ENCODE peak calls at places on chromosomes 16 and 17, in five cellular contexts. X is ovary, P is transverse colon, T is breast epithelium, A is tibial nerve. R is an unnamed sample. For H3K4me1, the result is how much of the 10 kb centered on the place peaks cover.

GRCh38 chr16:66154801-66155200 is 211.7 kb upstream of the CDH5 start:
- DNase-seq in X (no peak), P (no peak), T (no peak), A (no peak), R (peak)

GRCh38 chr17:15464211-15464610 is 3.2 kb downstream of the CDRT4 start:
- DNase-seq in X (no peak), P (no peak), T (no peak), A (no peak), R (no peak)

GRCh38 chr17:17711708-17712141 is 30.5 kb downstream of the RAI1 start:
- DNase-seq in X (no peak), P (no peak), T (no peak), A (no peak), R (peak)

GRCh38 chr17:83202002-83203000 is 122.9 kb downstream of the METRNL start:
- DNase-seq in X (peak), P (peak), T (peak), A (peak), R (no peak)

GRCh38 chr17:58249270-58250133 is 11.1 kb downstream of the LPO start:
- DNase-seq in X (peak), P (peak), T (peak), A (peak), R (peak)

GRCh38 chr17:68294196-68294555 is 2.9 kb downstream of the ARSG start:
- DNase-seq in X (no peak), P (no peak), T (no peak), A (no peak), R (no peak)

GRCh38 chr16:56306690-56307533 is 115.6 kb downstream of the GNAO1 start:
- DNase-seq in X (no peak), P (no peak), T (no peak), A (no peak), R (no peak)

GRCh38 chr16:85222151-85222863 is 110.0 kb upstream of the CIBAR2 start:
- DNase-seq in X (no peak), P (no peak), T (no peak), A (no peak), R (no peak)

GRCh38 chr16:83728518-83728917 is 79.3 kb upstream of the HSBP1 start:
- DNase-seq in X (no peak), P (no peak), T (no peak), A (no peak), R (no peak)

GRCh38 chr17:76545918-76546555 is 6.2 kb downstream of the PRCD start:
- DNase-seq in X (no peak), P (no peak), T (no peak), A (no peak), R (no peak)

GRCh38 chr17:61149862-61150362 is 249.7 kb upstream of the TBX2 start:
- DNase-seq in X (no peak), P (no peak), T (no peak), A (no peak), R (no peak)

GRCh38 chr16:13453938-13454553 is 465.9 kb upstream of the ERCC4 start:
- DNase-seq in X (no peak), P (peak), T (no peak), A (peak), R (peak)

GRCh38 chr17:41777579-41778188 is 8.8 kb downstream of the JUP start:
- DNase-seq in X (peak), P (peak), T (peak), A (peak), R (peak)

GRCh38 chr17:19867654-19868395 is at the start of gene ULK2:
- DNase-seq in X (peak), P (peak), T (peak), A (peak), R (peak)

GRCh38 chr17:8120520-8121443 is 2.5 kb upstream of the ALOXE3 start:
- DNase-seq in X (peak), P (peak), T (peak), A (peak), R (peak)

GRCh38 chr17:51118330-51119195 is 2.1 kb downstream of the SPAG9 start:
- DNase-seq in X (peak), P (peak), T (no peak), A (peak), R (no peak)

GRCh38 chr17:6413073-6413472 is 21.8 kb downstream of the AIPL1 start:
- DNase-seq in X (no peak), P (no peak), T (no peak), A (no peak), R (peak)

GRCh38 chr16:53281280-53281679 is 153.0 kb upstream of the RBL2 start:
- DNase-seq in X (no peak), P (no peak), T (no peak), A (no peak), R (peak)

GRCh38 chr17:40070895-40071719 is 8.3 kb downstream of the THRA start:
- DNase-seq in X (peak), P (peak), T (no peak), A (peak), R (peak)

GRCh38 chr17:82734987-82735866 is at the start of gene FN3K:
- DNase-seq in X (peak), P (peak), T (no peak), A (peak), R (peak)

GRCh38 chr17:64687376-64687775 is 25.3 kb upstream of the SMURF2 start:
- DNase-seq in X (no peak), P (no peak), T (no peak), A (no peak), R (no peak)

GRCh38 chr16:67526149-67526732 is 2.4 kb upstream of the RIPOR1 start:
- DNase-seq in X (no peak), P (no peak), T (no peak), A (no peak), R (no peak)

GRCh38 chr17:58040386-58040785 is 33.3 kb upstream of the SRSF1 start:
- DNase-seq in X (no peak), P (no peak), T (no peak), A (no peak), R (no peak)

GRCh38 chr16:75093598-75094540 is 22.7 kb downstream of the LDHD start:
- DNase-seq in X (no peak), P (no peak), T (no peak), A (no peak), R (no peak)
- H3K4me1 ChIP-seq in X (under half), P (under half), T (under half), A (under half), R (under half)

GRCh38 chr16:89507219-89507833 is 877 bp upstream of the SPG7 start:
- DNase-seq in X (no peak), P (no peak), T (no peak), A (no peak), R (peak)

GRCh38 chr16:89507834-89508590 is at the start of gene SPG7:
- DNase-seq in X (peak), P (peak), T (peak), A (peak), R (peak)

GRCh38 chr16:89505204-89506112 is 2.7 kb upstream of the SPG7 start:
- DNase-seq in X (peak), P (peak), T (peak), A (peak), R (no peak)

GRCh38 chr16:89506113-89506504 is 2.1 kb upstream of the SPG7 start:
- DNase-seq in X (no peak), P (no peak), T (no peak), A (no peak), R (no peak)

DNA sequence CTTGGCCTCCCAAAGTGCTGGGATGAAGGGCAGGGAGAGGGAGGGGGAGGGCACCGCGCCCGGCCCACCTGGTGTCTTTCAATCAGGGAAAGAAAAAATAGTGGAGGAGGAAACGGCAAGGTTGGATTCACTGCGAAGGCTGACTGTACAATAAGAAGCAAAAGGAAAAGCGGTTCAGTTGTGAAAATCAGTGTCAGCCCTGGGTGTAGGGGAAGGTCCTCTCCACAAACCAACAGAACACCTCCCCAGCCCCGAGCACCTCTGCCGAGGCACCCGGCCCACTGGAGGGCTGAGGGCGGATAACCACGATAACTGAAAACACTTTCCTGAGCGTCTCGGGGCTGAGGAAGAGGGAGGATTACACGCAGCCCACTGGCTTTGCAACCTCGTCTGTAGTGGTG is 1.4 kb upstream of the SPG7 start:
- DNase-seq in X (peak), P (no peak), T (no peak), A (no peak), R (no peak)
- H3K4me1 ChIP-seq in X (under half), P (under half), T (under half), A (under half), R (under half)

GRCh38 chr17:47674503-47674902 is 19.5 kb upstream of the TBKBP1 start:
- DNase-seq in X (no peak), P (no peak), T (no peak), A (no peak), R (no peak)
- H3K4me1 ChIP-seq in X (under half), P (under half), T (under half), A (under half), R (under half)

GRCh38 chr16:16001856-16002255 is 52.4 kb downstream of the ABCC1 start:
- DNase-seq in X (no peak), P (no peak), T (no peak), A (no peak), R (no peak)

GRCh38 chr16:16003719-16004313 is 54.4 kb downstream of the ABCC1 start:
- DNase-seq in X (no peak), P (no peak), T (no peak), A (no peak), R (no peak)

GRCh38 chr16:16004314-16004749 is 54.9 kb downstream of the ABCC1 start:
- DNase-seq in X (no peak), P (no peak), T (no peak), A (no peak), R (peak)

GRCh38 chr16:15996432-15997109 is 47.2 kb downstream of the ABCC1 start:
- DNase-seq in X (peak), P (no peak), T (no peak), A (peak), R (peak)

GRCh38 chr16:16000685-16001084 is 51.3 kb downstream of the ABCC1 start:
- DNase-seq in X (no peak), P (no peak), T (no peak), A (no peak), R (no peak)
- H3K4me1 ChIP-seq in X (under half), P (under half), T (under half), A (under half), R (under half)

GRCh38 chr17:66338937-66339336 is 36.5 kb downstream of the PRKCA start:
- DNase-seq in X (no peak), P (no peak), T (no peak), A (no peak), R (no peak)
- H3K4me1 ChIP-seq in X (under half), P (under half), T (under half), A (under half), R (under half)

DNA sequence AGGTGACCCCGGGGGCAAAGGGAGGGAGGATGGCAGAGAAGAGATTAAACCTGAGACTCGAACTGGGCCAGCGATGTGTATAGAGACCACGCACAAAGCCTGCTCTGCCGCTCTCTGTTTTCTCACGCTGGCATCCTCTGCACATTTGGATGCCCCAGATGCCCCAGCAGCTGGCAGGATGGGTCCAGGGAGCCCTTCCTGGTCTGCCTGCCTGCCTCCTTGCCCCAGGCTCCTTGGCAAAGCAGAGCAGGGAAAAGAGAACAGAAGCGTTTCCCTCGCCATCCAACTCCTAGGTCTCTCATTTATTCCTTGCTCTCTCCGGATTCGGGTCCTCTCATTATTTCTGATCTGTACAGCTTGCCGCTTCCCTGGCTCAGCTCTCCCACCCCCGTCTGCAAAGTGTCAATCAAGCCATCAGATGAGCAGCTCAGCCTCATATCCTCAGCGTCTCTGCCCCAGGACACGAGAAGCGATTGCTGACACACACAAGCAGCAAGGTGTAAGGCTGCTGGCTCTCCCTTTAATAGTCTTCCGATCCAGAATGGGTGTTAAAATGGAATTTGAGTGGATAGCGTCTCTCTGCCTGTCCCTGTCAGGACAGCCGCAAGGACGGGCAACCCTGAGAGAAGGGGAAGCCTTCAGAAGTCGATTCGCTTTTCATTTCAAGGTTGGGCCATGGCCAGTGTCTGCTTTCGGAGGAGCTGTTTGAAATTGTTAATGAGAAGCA is 5.0 kb upstream of the PIPOX start:
- DNase-seq in X (no peak), P (no peak), T (no peak), A (no peak), R (peak)
- H3K4me1 ChIP-seq in X (under half), P (under half), T (under half), A (under half), R (under half)

DNA sequence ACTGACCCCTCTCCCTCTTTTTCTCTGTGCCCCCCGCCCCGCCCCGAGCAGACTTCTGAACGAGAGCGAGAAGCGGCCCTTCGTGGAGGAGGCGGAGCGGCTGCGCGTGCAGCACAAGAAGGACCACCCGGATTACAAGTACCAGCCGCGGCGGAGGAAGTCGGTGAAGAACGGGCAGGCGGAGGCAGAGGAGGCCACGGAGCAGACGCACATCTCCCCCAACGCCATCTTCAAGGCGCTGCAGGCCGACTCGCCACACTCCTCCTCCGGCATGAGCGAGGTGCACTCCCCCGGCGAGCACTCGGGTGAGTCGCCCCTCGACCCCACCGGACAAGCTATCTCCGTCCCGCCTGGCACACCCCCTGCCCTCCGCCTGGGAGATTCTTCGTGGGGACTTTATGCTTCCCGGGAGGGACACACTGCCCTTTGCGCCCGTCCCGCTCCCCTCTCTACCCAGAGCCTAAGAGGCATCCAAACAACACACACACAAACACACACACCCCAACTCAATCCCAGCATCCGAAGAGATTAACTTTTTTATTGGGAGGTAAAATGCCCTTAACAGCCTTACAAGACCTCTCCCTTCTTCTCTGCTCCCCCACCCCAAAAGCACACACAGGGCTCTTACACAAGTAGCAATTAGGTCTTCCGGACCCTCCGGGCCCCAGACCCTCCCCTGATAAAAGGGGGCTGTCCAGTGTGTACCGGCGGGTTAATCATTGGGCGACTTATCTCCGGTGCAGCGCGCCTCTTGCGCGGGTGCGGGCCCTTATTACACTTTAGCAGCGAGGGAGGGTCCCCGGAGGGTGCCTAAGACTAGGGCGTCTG is 2.1 kb downstream of the SOX9 start:
- DNase-seq in X (no peak), P (peak), T (no peak), A (no peak), R (peak)
- H3K4me1 ChIP-seq in X (under half), P (under half), T (under half), A (under half), R (under half)

GRCh38 chr16:11595908-11596504 is 9.3 kb upstream of the LITAF start:
- DNase-seq in X (no peak), P (no peak), T (no peak), A (no peak), R (no peak)
- H3K4me1 ChIP-seq in X (under half), P (under half), T (under half), A (under half), R (under half)

R was measured in adipocyte.